ENCODE peak calls at places on chromosomes 16 and 17, in ten cellular contexts. Q is activated effector memory CD4-positive, alpha-beta T cell treated with Interleukin-2 at 50 U/mL for 16 hours; M is ascending aorta; S is mesothelial cell of epicardium; O is CD4-positive, alpha-beta memory T cell; G is memory B cell; B is endothelial cell; R is GM04504; A is fibroblast of lung; X is NCI-H2081. E is an unnamed sample.

GRCh38 chr17:3857261-3858105 is 11.4 kb upstream of the NCBP3 start:
- DNase-seq in R (no peak), A (no peak), B (no peak), O (no peak), X (no peak), G (no peak), Q (no peak), M (no peak), S (no peak), E (no peak)

GRCh38 chr17:45077643-45078042 is 16.5 kb downstream of the NMT1 start:
- DNase-seq in A (no peak), X (no peak), R (no peak), M (no peak), B (no peak), Q (no peak), O (no peak), S (no peak), G (no peak), E (no peak)

GRCh38 chr16:89633064-89633631 is 19.7 kb downstream of the DPEP1 start:
- DNase-seq in X (no peak), R (peak), G (no peak), S (no peak), O (no peak), Q (no peak), M (no peak), A (peak), B (no peak), E (no peak)

GRCh38 chr16:12201863-12202262 is 225.3 kb downstream of the SNX29 start:
- DNase-seq in M (no peak), B (no peak), S (no peak), A (no peak), Q (no peak), O (no peak), X (no peak), G (no peak), R (no peak), E (no peak)

GRCh38 chr17:4586043-4586442 is 1.7 kb downstream of the SMTNL2 start:
- DNase-seq in Q (no peak), A (no peak), R (no peak), X (no peak), O (no peak), S (no peak), G (no peak), M (no peak), B (no peak), E (no peak)

GRCh38 chr16:8481810-8482209 is 108.5 kb downstream of the TMEM114 start:
- DNase-seq in X (no peak), G (no peak), S (no peak), Q (no peak), R (no peak), A (no peak), O (no peak), B (no peak), M (no peak), E (no peak)

GRCh38 chr17:61409301-61410099 is 9.9 kb downstream of the TBX2 start:
- DNase-seq in M (peak), O (no peak), A (peak), G (peak), Q (no peak), X (peak), S (no peak), R (no peak), B (peak), E (no peak)

GRCh38 chr16:14527411-14528044 is 102.5 kb downstream of the PARN start:
- DNase-seq in M (peak), X (no peak), Q (no peak), R (peak), G (no peak), S (no peak), B (no peak), A (peak), O (no peak), E (no peak)

GRCh38 chr17:13030459-13031305 is 12.9 kb upstream of the ELAC2 start:
- DNase-seq in M (peak), S (no peak), R (peak), O (peak), X (peak), G (peak), B (peak), Q (no peak), A (peak), E (no peak)

GRCh38 chr17:45428954-45429337 is 3.7 kb downstream of the ARHGAP27 start:
- DNase-seq in O (no peak), R (no peak), M (no peak), S (no peak), Q (no peak), G (no peak), A (no peak), X (no peak), B (no peak), E (no peak)

GRCh38 chr17:340074-340473 is 12.5 kb downstream of the RPH3AL start:
- DNase-seq in O (no peak), R (no peak), S (no peak), Q (no peak), X (no peak), B (no peak), G (no peak), A (no peak), M (peak), E (no peak)

GRCh38 chr16:48492131-48492530 is 106.9 kb upstream of the SIAH1 start:
- DNase-seq in S (no peak), B (no peak), M (no peak), O (no peak), Q (no peak), X (no peak), R (no peak), A (peak), G (no peak), E (no peak)

GRCh38 chr16:85164838-85165516 is 52.7 kb upstream of the CIBAR2 start:
- DNase-seq in M (peak), S (no peak), Q (no peak), B (no peak), A (no peak), G (no peak), R (no peak), X (no peak), O (no peak), E (no peak)

GRCh38 chr17:50201226-50201854 is at the start of gene COL1A1:
- DNase-seq in Q (no peak), B (no peak), G (no peak), X (no peak), A (peak), M (peak), S (peak), O (no peak), R (peak), E (no peak)

GRCh38 chr16:87056083-87056482 is 261.1 kb downstream of the C16orf95 start:
- DNase-seq in B (no peak), O (no peak), M (peak), A (peak), R (no peak), G (no peak), S (no peak), Q (no peak), X (no peak), E (no peak)

GRCh38 chr16:79316004-79316458 is 284.5 kb downstream of the MAF start:
- DNase-seq in S (no peak), Q (no peak), B (no peak), O (no peak), A (no peak), M (no peak), R (no peak), X (no peak), G (no peak), E (no peak)

GRCh38 chr17:954431-955164 is 25.0 kb downstream of the NXN start:
- DNase-seq in R (no peak), X (no peak), M (no peak), S (no peak), B (no peak), O (no peak), G (no peak), Q (no peak), A (peak), E (no peak)

GRCh38 chr17:83173180-83173996 is 94.0 kb downstream of the METRNL start:
- DNase-seq in G (no peak), R (no peak), S (no peak), Q (no peak), O (no peak), B (no peak), A (no peak), X (no peak), M (no peak), E (no peak)

GRCh38 chr17:16085066-16085699 is 85.6 kb downstream of the TTC19 start:
- DNase-seq in A (peak), X (peak), R (peak), G (no peak), O (no peak), S (no peak), Q (no peak), M (no peak), B (no peak), E (no peak)

GRCh38 chr17:41654908-41655607 is 30.7 kb upstream of the KRT17 start:
- DNase-seq in R (no peak), X (no peak), B (no peak), O (no peak), M (no peak), G (no peak), A (no peak), S (no peak), Q (no peak), E (no peak)

GRCh38 chr17:19372866-19373505 is 5.3 kb upstream of the MAPK7 start:
- DNase-seq in X (no peak), R (no peak), S (no peak), G (no peak), Q (no peak), B (no peak), A (no peak), O (no peak), M (no peak), E (no peak)

GRCh38 chr17:49447603-49448325 is 33.1 kb upstream of the PHB1 start:
- DNase-seq in M (no peak), S (no peak), Q (no peak), R (no peak), G (no peak), X (no peak), B (no peak), O (no peak), A (no peak), E (no peak)

GRCh38 chr16:27103954-27104353 is 37.2 kb downstream of the C16orf82 start:
- DNase-seq in A (no peak), M (no peak), S (no peak), R (no peak), Q (no peak), O (no peak), B (no peak), X (no peak), G (no peak), E (no peak)

GRCh38 chr16:88810868-88811599 is 694 bp downstream of the APRT start:
- DNase-seq in Q (peak), O (peak), M (peak), G (no peak), R (peak), B (peak), S (peak), X (peak), A (peak), E (peak)

GRCh38 chr17:40485851-40486512 is 15.4 kb downstream of the TNS4 start:
- DNase-seq in R (peak), O (peak), G (no peak), B (no peak), A (peak), M (peak), Q (no peak), X (no peak), S (no peak), E (no peak)

GRCh38 chr17:7407033-7407432 is 612 bp upstream of the NLGN2 start:
- DNase-seq in Q (no peak), G (no peak), O (no peak), X (no peak), R (no peak), S (no peak), A (no peak), B (no peak), M (no peak), E (no peak)

E was measured in NCI-H446 treated with DMSO at 0.1 percent for 48 hours.